ENCODE peak calls at places on chromosomes 2 and 18, in seven cellular contexts. One of them, this sample, is unnamed.

GRCh38 chr18:77207540-77207939 is 42.1 kb upstream of the GALR1 start:
- DNase-seq in fibroblast of lung: peak
- DNase-seq in SK-N-SH: peak
- DNase-seq in HCT116: peak
- DNase-seq in keratinocyte: no peak
- DNase-seq in neural progenitor cell: peak
- DNase-seq in K562: no peak
- DNase-seq in this sample: peak

GRCh38 chr2:205451901-205452300 is 230.4 kb upstream of the NRP2 start:
- DNase-seq in fibroblast of lung: no peak
- DNase-seq in HCT116: no peak
- DNase-seq in K562: no peak
- DNase-seq in keratinocyte: no peak
- DNase-seq in SK-N-SH: no peak
- DNase-seq in neural progenitor cell: no peak
- DNase-seq in this sample: no peak

GRCh38 chr2:169727065-169727464 is 6.6 kb upstream of the KLHL23 start:
- DNase-seq in neural progenitor cell: peak
- DNase-seq in fibroblast of lung: no peak
- DNase-seq in K562: no peak
- DNase-seq in keratinocyte: no peak
- DNase-seq in SK-N-SH: no peak
- DNase-seq in HCT116: no peak
- DNase-seq in this sample: no peak

GRCh38 chr18:32722279-32722678 is 50.5 kb downstream of the KLHL14 start:
- DNase-seq in fibroblast of lung: no peak
- DNase-seq in SK-N-SH: no peak
- DNase-seq in HCT116: no peak
- DNase-seq in keratinocyte: no peak
- DNase-seq in K562: no peak
- DNase-seq in neural progenitor cell: no peak
- DNase-seq in this sample: no peak

GRCh38 chr18:12507007-12507406 is 99.3 kb downstream of the PRELID3A start:
- DNase-seq in keratinocyte: no peak
- DNase-seq in SK-N-SH: no peak
- DNase-seq in neural progenitor cell: no peak
- DNase-seq in HCT116: no peak
- DNase-seq in fibroblast of lung: no peak
- DNase-seq in K562: no peak
- DNase-seq in this sample: no peak

GRCh38 chr2:38462121-38462634 is 85.1 kb upstream of the ATL2 start:
- DNase-seq in neural progenitor cell: no peak
- DNase-seq in SK-N-SH: no peak
- DNase-seq in K562: peak
- DNase-seq in HCT116: peak
- DNase-seq in fibroblast of lung: peak
- DNase-seq in keratinocyte: peak
- DNase-seq in this sample: peak

GRCh38 chr2:19786408-19787058 is 115.2 kb downstream of the TTC32 start:
- DNase-seq in K562: peak
- DNase-seq in SK-N-SH: no peak
- DNase-seq in fibroblast of lung: peak
- DNase-seq in keratinocyte: no peak
- DNase-seq in neural progenitor cell: no peak
- DNase-seq in HCT116: no peak
- DNase-seq in this sample: peak

GRCh38 chr2:241811209-241811951 is 2.4 kb downstream of the NEU4 start:
- DNase-seq in SK-N-SH: no peak
- DNase-seq in K562: no peak
- DNase-seq in HCT116: no peak
- DNase-seq in fibroblast of lung: no peak
- DNase-seq in keratinocyte: no peak
- DNase-seq in neural progenitor cell: no peak
- DNase-seq in this sample: no peak

GRCh38 chr2:29113891-29114321 is 1.3 kb upstream of the CLIP4 start:
- DNase-seq in keratinocyte: no peak
- DNase-seq in neural progenitor cell: no peak
- DNase-seq in HCT116: peak
- DNase-seq in K562: no peak
- DNase-seq in fibroblast of lung: peak
- DNase-seq in SK-N-SH: peak
- DNase-seq in this sample: peak

GRCh38 chr2:46645681-46646162 is 166.4 kb downstream of the TMEM247 start:
- DNase-seq in HCT116: no peak
- DNase-seq in neural progenitor cell: no peak
- DNase-seq in K562: no peak
- DNase-seq in SK-N-SH: no peak
- DNase-seq in fibroblast of lung: peak
- DNase-seq in keratinocyte: peak
- DNase-seq in this sample: peak

GRCh38 chr18:3511980-3512379 is 62.0 kb downstream of the TGIF1 start:
- DNase-seq in keratinocyte: peak
- DNase-seq in SK-N-SH: peak
- DNase-seq in fibroblast of lung: peak
- DNase-seq in K562: no peak
- DNase-seq in HCT116: no peak
- DNase-seq in neural progenitor cell: no peak
- DNase-seq in this sample: peak

GRCh38 chr2:233453111-233453915 is 99.0 kb downstream of the DGKD start:
- DNase-seq in SK-N-SH: no peak
- DNase-seq in HCT116: no peak
- DNase-seq in neural progenitor cell: no peak
- DNase-seq in keratinocyte: no peak
- DNase-seq in fibroblast of lung: no peak
- DNase-seq in K562: no peak
- DNase-seq in this sample: no peak

GRCh38 chr18:58396144-58396543 is 232.7 kb downstream of the ALPK2 start:
- DNase-seq in K562: no peak
- DNase-seq in fibroblast of lung: no peak
- DNase-seq in keratinocyte: no peak
- DNase-seq in HCT116: no peak
- DNase-seq in SK-N-SH: no peak
- DNase-seq in neural progenitor cell: no peak
- DNase-seq in this sample: no peak

GRCh38 chr2:84735383-84735782 is 145.5 kb downstream of the TRABD2A start:
- DNase-seq in SK-N-SH: no peak
- DNase-seq in HCT116: no peak
- DNase-seq in neural progenitor cell: no peak
- DNase-seq in K562: no peak
- DNase-seq in keratinocyte: no peak
- DNase-seq in fibroblast of lung: no peak
- DNase-seq in this sample: peak

GRCh38 chr18:79493211-79493800 is 97.6 kb downstream of the NFATC1 start:
- DNase-seq in fibroblast of lung: no peak
- DNase-seq in SK-N-SH: no peak
- DNase-seq in K562: no peak
- DNase-seq in neural progenitor cell: no peak
- DNase-seq in HCT116: no peak
- DNase-seq in keratinocyte: no peak
- DNase-seq in this sample: no peak

GRCh38 chr18:63137999-63138448 is 181.5 kb downstream of the BCL2 start:
- DNase-seq in K562: no peak
- DNase-seq in SK-N-SH: no peak
- DNase-seq in HCT116: no peak
- DNase-seq in neural progenitor cell: no peak
- DNase-seq in keratinocyte: no peak
- DNase-seq in fibroblast of lung: no peak
- DNase-seq in this sample: no peak

GRCh38 chr18:31857516-31858106 is 85.3 kb downstream of the TRAPPC8 start:
- DNase-seq in K562: no peak
- DNase-seq in HCT116: no peak
- DNase-seq in fibroblast of lung: no peak
- DNase-seq in SK-N-SH: no peak
- DNase-seq in neural progenitor cell: no peak
- DNase-seq in keratinocyte: no peak
- DNase-seq in this sample: no peak

GRCh38 chr18:35782926-35783325 is 189.6 kb upstream of the RMP24 start:
- DNase-seq in SK-N-SH: no peak
- DNase-seq in K562: no peak
- DNase-seq in fibroblast of lung: no peak
- DNase-seq in keratinocyte: no peak
- DNase-seq in neural progenitor cell: no peak
- DNase-seq in HCT116: no peak
- DNase-seq in this sample: no peak

GRCh38 chr2:39631715-39632114 is 34.0 kb upstream of the TMEM178A start:
- DNase-seq in neural progenitor cell: no peak
- DNase-seq in K562: no peak
- DNase-seq in fibroblast of lung: peak
- DNase-seq in HCT116: no peak
- DNase-seq in keratinocyte: no peak
- DNase-seq in SK-N-SH: no peak
- DNase-seq in this sample: peak

GRCh38 chr2:130376433-130377293 is 20.8 kb downstream of the PTPN18 start:
- DNase-seq in SK-N-SH: no peak
- DNase-seq in keratinocyte: no peak
- DNase-seq in K562: no peak
- DNase-seq in fibroblast of lung: no peak
- DNase-seq in neural progenitor cell: no peak
- DNase-seq in HCT116: no peak
- DNase-seq in this sample: peak

GRCh38 chr2:184057910-184058309 is 540.4 kb upstream of the ZNF804A start:
- DNase-seq in fibroblast of lung: no peak
- DNase-seq in neural progenitor cell: no peak
- DNase-seq in keratinocyte: no peak
- DNase-seq in HCT116: no peak
- DNase-seq in SK-N-SH: no peak
- DNase-seq in K562: no peak
- DNase-seq in this sample: no peak

GRCh38 chr2:28166956-28167355 is 225.7 kb upstream of the FOSL2 start:
- DNase-seq in keratinocyte: no peak
- DNase-seq in HCT116: no peak
- DNase-seq in SK-N-SH: no peak
- DNase-seq in K562: no peak
- DNase-seq in neural progenitor cell: no peak
- DNase-seq in fibroblast of lung: peak
- DNase-seq in this sample: peak

GRCh38 chr2:102418421-102418961 is 4.5 kb upstream of the IL18RAP start:
- DNase-seq in K562: no peak
- DNase-seq in SK-N-SH: no peak
- DNase-seq in neural progenitor cell: no peak
- DNase-seq in keratinocyte: no peak
- DNase-seq in fibroblast of lung: no peak
- DNase-seq in HCT116: no peak
- DNase-seq in this sample: peak

GRCh38 chr2:42385225-42385624 is 24.2 kb upstream of the COX7A2L start:
- DNase-seq in keratinocyte: no peak
- DNase-seq in SK-N-SH: no peak
- DNase-seq in neural progenitor cell: peak
- DNase-seq in K562: no peak
- DNase-seq in HCT116: no peak
- DNase-seq in fibroblast of lung: no peak
- DNase-seq in this sample: peak

GRCh38 chr2:177908182-177908581 is 164.4 kb downstream of the PDE11A start:
- DNase-seq in SK-N-SH: no peak
- DNase-seq in fibroblast of lung: no peak
- DNase-seq in HCT116: no peak
- DNase-seq in neural progenitor cell: no peak
- DNase-seq in keratinocyte: no peak
- DNase-seq in K562: no peak
- DNase-seq in this sample: no peak

GRCh38 chr2:1254662-1255372 is 158.4 kb upstream of the TPO start:
- DNase-seq in fibroblast of lung: no peak
- DNase-seq in neural progenitor cell: no peak
- DNase-seq in K562: no peak
- DNase-seq in keratinocyte: no peak
- DNase-seq in SK-N-SH: no peak
- DNase-seq in HCT116: no peak
- DNase-seq in this sample: no peak

GRCh38 chr2:86439879-86440630 is 1.1 kb upstream of the KDM3A start:
- DNase-seq in keratinocyte: no peak
- DNase-seq in SK-N-SH: no peak
- DNase-seq in fibroblast of lung: peak
- DNase-seq in HCT116: no peak
- DNase-seq in neural progenitor cell: no peak
- DNase-seq in K562: no peak
- DNase-seq in this sample: no peak
- H3K27ac ChIP-seq in keratinocyte: peak
- H3K27ac ChIP-seq in SK-N-SH: peak
- H3K27ac ChIP-seq in fibroblast of lung: peak
- H3K27ac ChIP-seq in HCT116: peak
- H3K27ac ChIP-seq in neural progenitor cell: no peak
- H3K27ac ChIP-seq in K562: peak
- H3K27ac ChIP-seq in this sample: peak

GRCh38 chr2:68464651-68465050 is 2.4 kb downstream of the FBXO48 start:
- DNase-seq in SK-N-SH: no peak
- DNase-seq in fibroblast of lung: no peak
- DNase-seq in neural progenitor cell: no peak
- DNase-seq in keratinocyte: no peak
- DNase-seq in K562: no peak
- DNase-seq in HCT116: no peak
- DNase-seq in this sample: no peak
- H3K4me2 ChIP-seq in SK-N-SH: no peak
- H3K4me2 ChIP-seq in fibroblast of lung: no peak
- H3K4me2 ChIP-seq in neural progenitor cell: no peak
- H3K4me2 ChIP-seq in keratinocyte: peak
- H3K4me2 ChIP-seq in K562: no peak
- H3K4me2 ChIP-seq in HCT116: no peak
- H3K4me2 ChIP-seq in this sample: no peak

GRCh38 chr18:75639468-75639831 is 211.9 kb upstream of the SMIM21 start:
- DNase-seq in SK-N-SH: no peak
- DNase-seq in neural progenitor cell: no peak
- DNase-seq in HCT116: no peak
- DNase-seq in K562: no peak
- DNase-seq in fibroblast of lung: no peak
- DNase-seq in keratinocyte: no peak
- DNase-seq in this sample: no peak

GRCh38 chr18:75635096-75635495 is 207.6 kb upstream of the SMIM21 start:
- DNase-seq in neural progenitor cell: no peak
- DNase-seq in K562: no peak
- DNase-seq in SK-N-SH: no peak
- DNase-seq in HCT116: no peak
- DNase-seq in fibroblast of lung: no peak
- DNase-seq in keratinocyte: no peak
- DNase-seq in this sample: no peak

GRCh38 chr18:75638223-75638596 is 210.7 kb upstream of the SMIM21 start:
- DNase-seq in K562: no peak
- DNase-seq in HCT116: no peak
- DNase-seq in neural progenitor cell: no peak
- DNase-seq in keratinocyte: no peak
- DNase-seq in SK-N-SH: no peak
- DNase-seq in fibroblast of lung: peak
- DNase-seq in this sample: peak

GRCh38 chr18:75643083-75643482 is 215.6 kb upstream of the SMIM21 start:
- DNase-seq in fibroblast of lung: no peak
- DNase-seq in keratinocyte: no peak
- DNase-seq in SK-N-SH: no peak
- DNase-seq in neural progenitor cell: no peak
- DNase-seq in K562: no peak
- DNase-seq in HCT116: no peak
- DNase-seq in this sample: no peak

GRCh38 chr18:75638597-75639467 is 211.3 kb upstream of the SMIM21 start:
- DNase-seq in neural progenitor cell: peak
- DNase-seq in keratinocyte: no peak
- DNase-seq in HCT116: no peak
- DNase-seq in SK-N-SH: no peak
- DNase-seq in K562: no peak
- DNase-seq in fibroblast of lung: peak
- DNase-seq in this sample: peak
- H3K27ac ChIP-seq in neural progenitor cell: no peak
- H3K27ac ChIP-seq in keratinocyte: no peak
- H3K27ac ChIP-seq in HCT116: no peak
- H3K27ac ChIP-seq in SK-N-SH: no peak
- H3K27ac ChIP-seq in K562: no peak
- H3K27ac ChIP-seq in fibroblast of lung: peak
- H3K27ac ChIP-seq in this sample: peak

GRCh38 chr2:132582360-132582759 is 87.6 kb downstream of the LYPD1 start:
- DNase-seq in keratinocyte: no peak
- DNase-seq in SK-N-SH: no peak
- DNase-seq in K562: no peak
- DNase-seq in fibroblast of lung: peak
- DNase-seq in neural progenitor cell: no peak
- DNase-seq in HCT116: no peak
- DNase-seq in this sample: peak
- H3K4me2 ChIP-seq in keratinocyte: peak
- H3K4me2 ChIP-seq in SK-N-SH: no peak
- H3K4me2 ChIP-seq in K562: no peak
- H3K4me2 ChIP-seq in fibroblast of lung: no peak
- H3K4me2 ChIP-seq in neural progenitor cell: no peak
- H3K4me2 ChIP-seq in HCT116: no peak
- H3K4me2 ChIP-seq in this sample: no peak

This sample was measured in GM23248.